ENCODE peak calls at places on chromosomes 16 and 17, in nine cellular contexts. X, I, Z, L, U, O, S, R and W are unnamed samples. For H3K27me3, the result is how much of the 10 kb centered on the place peaks cover.

GRCh38 chr17:68446626-68447041 is 10.7 kb downstream of the WIPI1 start:
- DNase-seq in X (no peak), I (no peak), Z (no peak), L (no peak), U (no peak), O (no peak), S (no peak), R (no peak), W (no peak)

GRCh38 chr17:14301761-14302401 is 1.0 kb downstream of the HS3ST3B1 start:
- DNase-seq in X (peak), I (no peak), Z (peak), L (peak), U (peak), O (no peak), S (peak), R (peak), W (peak)

GRCh38 chr17:47698749-47699535 is 5.0 kb downstream of the TBKBP1 start:
- DNase-seq in X (peak), I (peak), Z (peak), L (peak), U (peak), O (no peak), S (peak), R (peak), W (no peak)

GRCh38 chr16:84794626-84795025 is 25.2 kb upstream of the CRISPLD2 start:
- DNase-seq in X (peak), I (no peak), Z (no peak), L (no peak), U (no peak), O (no peak), S (no peak), R (no peak), W (no peak)

GRCh38 chr16:20774703-20775362 is 11.0 kb downstream of the ACSM3 start:
- DNase-seq in X (peak), I (peak), Z (peak), L (peak), U (peak), O (peak), S (peak), R (peak), W (peak)

GRCh38 chr17:81027038-81027437 is 7.9 kb upstream of the BAIAP2 start:
- DNase-seq in X (peak), I (no peak), Z (no peak), L (peak), U (no peak), O (no peak), S (peak), R (no peak), W (no peak)

GRCh38 chr17:19713901-19714361 is 2.5 kb downstream of the SLC47A2 start:
- DNase-seq in X (no peak), I (no peak), Z (no peak), L (no peak), U (no peak), O (no peak), S (no peak), R (no peak), W (no peak)

GRCh38 chr16:50683689-50684374 is 2.7 kb upstream of the SNX20 start:
- DNase-seq in X (no peak), I (no peak), Z (no peak), L (no peak), U (no peak), O (no peak), S (no peak), R (peak), W (peak)

GRCh38 chr17:17757944-17758343 is 76.7 kb downstream of the RAI1 start:
- DNase-seq in X (no peak), I (no peak), Z (no peak), L (no peak), U (no peak), O (no peak), S (no peak), R (no peak), W (no peak)

GRCh38 chr17:16820979-16821543 is 131.0 kb downstream of the CCDC144A start:
- DNase-seq in X (no peak), I (no peak), Z (no peak), L (no peak), U (no peak), O (no peak), S (no peak), R (no peak), W (no peak)

GRCh38 chr16:77276686-77277085 is 77.5 kb downstream of the SYCE1L start:
- DNase-seq in X (no peak), I (no peak), Z (peak), L (no peak), U (no peak), O (no peak), S (no peak), R (no peak), W (no peak)

GRCh38 chr17:58060596-58061191 is 22.5 kb upstream of the DYNLL2 start:
- DNase-seq in X (no peak), I (no peak), Z (no peak), L (peak), U (no peak), O (no peak), S (peak), R (no peak), W (no peak)

GRCh38 chr17:43661699-43662431 is at the start of gene MEOX1:
- DNase-seq in X (no peak), I (no peak), Z (peak), L (peak), U (peak), O (no peak), S (peak), R (no peak), W (no peak)
- H3K27me3 ChIP-seq in X (under half), I (under half), Z (under half), L (under half), U (under half), O (under half), S (under half), R (under half), W (under half)

DNA sequence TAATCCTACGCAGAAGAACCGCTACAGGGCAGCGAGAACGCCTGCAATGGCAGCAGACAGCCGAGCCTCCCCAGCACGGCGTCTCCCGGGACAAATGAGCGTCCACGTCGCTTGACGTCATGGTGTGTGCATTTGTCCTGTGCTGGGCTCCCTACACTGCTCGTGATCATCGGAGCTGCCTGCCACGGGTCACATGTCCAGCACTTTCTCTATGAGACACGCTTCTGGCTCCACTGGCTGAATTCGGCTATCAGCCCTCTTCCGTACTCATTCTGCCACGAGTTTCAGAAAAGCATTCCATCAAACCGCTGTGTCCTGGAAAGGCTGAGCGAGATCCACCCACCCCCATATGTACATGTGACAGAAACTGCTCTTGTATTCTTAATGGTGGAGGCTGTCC is 28.4 kb upstream of the SHCBP1 start:
- DNase-seq in X (no peak), I (no peak), Z (peak), L (peak), U (no peak), O (no peak), S (no peak), R (no peak), W (no peak)
- H3K27ac ChIP-seq in X (no peak), I (no peak), Z (peak), L (peak), U (no peak), O (no peak), S (no peak), R (no peak), W (no peak)

DNA sequence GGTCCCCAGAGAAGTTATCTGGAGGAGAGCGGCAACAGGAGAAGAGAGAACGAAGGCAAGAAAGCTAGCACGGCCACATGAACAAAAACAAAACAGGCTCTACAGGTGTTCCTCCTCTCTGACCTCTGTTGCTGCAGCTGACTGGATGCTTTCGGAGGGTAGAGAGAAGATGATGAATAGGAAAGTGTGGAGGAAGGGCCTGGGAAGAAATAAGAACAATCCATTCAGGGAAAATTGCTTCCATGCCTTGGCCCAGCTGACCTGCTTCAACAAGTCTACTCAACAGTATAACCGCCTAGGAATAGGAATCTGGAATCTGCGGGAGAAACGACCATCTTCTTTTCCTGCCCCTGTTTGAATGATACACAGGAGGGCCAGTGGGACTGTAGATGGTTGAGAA is 258.5 kb downstream of the ZFHX3 start:
- DNase-seq in X (no peak), I (no peak), Z (no peak), L (no peak), U (no peak), O (no peak), S (no peak), R (no peak), W (no peak)
- H3K27me3 ChIP-seq in X (under half), I (under half), Z (under half), L (under half), U (under half), O (under half), S (under half), R (under half), W (under half)

DNA sequence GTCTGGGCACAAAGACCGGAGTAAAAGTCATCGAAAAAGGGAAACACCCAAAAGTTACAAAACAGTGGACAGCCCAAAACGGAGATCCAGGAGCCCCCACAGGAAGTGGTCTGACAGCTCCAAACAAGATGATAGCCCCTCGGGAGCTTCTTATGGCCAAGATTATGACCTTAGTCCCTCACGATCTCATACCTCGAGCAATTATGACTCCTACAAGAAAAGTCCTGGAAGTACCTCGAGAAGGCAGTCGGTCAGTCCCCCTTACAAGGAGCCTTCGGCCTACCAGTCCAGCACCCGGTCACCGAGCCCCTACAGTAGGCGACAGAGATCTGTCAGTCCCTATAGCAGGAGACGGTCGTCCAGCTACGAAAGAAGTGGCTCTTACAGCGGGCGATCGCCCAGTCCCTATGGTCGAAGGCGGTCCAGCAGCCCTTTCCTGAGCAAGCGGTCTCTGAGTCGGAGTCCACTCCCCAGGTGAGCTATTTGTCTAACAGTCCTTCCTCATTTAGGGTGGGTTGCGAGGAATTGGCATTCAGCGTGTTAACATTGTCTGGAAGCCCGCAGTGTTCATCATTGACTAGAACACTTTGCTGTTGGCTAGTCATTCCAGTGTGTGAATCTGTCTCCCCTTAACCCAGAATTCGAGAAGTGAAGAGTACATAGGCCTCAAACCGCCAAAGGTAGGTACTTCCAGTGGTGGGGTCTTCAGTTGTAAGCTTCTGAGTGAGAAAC is 1.5 kb downstream of the CDK12 start:
- DNase-seq in X (peak), I (peak), Z (peak), L (no peak), U (peak), O (no peak), S (peak), R (no peak), W (peak)
- H3K27ac ChIP-seq in X (peak), I (no peak), Z (peak), L (peak), U (peak), O (no peak), S (peak), R (peak), W (peak)

DNA sequence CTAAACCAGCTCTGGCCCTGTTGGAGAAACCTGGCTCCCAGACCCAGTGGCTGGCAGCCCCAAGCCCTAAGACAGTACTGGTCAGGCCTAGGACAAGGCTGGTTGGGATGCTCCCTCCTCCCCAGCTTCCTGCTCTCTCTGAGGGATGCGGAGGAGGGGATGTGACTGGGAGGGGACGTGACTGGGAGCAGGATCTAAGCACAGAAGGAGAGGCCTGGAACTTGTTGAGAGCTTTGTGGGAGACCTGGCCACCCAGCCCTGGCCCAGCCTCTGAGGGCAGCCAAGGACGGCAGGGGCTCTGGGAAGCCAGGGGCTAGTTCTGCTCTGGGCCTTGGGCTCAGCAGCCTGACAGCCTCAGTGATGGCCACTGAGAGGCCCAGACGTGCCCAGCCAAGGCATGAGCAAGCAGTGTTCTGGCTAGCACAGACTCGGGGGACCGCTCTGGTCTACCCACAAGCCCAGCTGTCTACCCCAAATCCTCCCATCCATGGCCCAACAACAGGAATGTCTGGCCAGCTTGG is 22.8 kb downstream of the ATP6V0D1 start:
- DNase-seq in X (no peak), I (no peak), Z (no peak), L (peak), U (no peak), O (no peak), S (peak), R (no peak), W (no peak)
- H3K27me3 ChIP-seq in X (under half), I (under half), Z (under half), L (under half), U (under half), O (under half), S (under half), R (under half), W (under half)

DNA sequence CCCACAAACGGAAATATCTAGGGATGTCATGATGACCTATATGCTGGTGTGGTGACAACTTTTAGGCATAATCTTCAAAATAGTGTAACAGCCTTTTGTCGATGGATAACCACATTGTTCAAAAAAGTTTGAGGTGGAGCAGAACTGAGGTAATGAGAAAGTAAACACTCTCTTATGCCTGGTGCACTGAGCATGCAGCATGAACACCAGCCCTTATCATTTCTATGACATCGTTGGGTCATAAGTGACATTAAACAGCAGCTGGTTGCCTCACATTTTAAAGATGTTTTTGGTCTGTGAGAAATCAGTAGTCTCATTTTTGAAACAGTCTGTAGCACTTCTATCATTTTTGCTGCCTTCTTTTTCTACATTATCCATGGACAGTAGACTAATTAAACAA is 1.8 kb downstream of the KRT23 start:
- DNase-seq in X (no peak), I (no peak), Z (no peak), L (no peak), U (no peak), O (no peak), S (no peak), R (no peak), W (no peak)
- H3K27ac ChIP-seq in X (no peak), I (no peak), Z (no peak), L (no peak), U (no peak), O (no peak), S (no peak), R (no peak), W (no peak)